ENCODE peak calls at places on chromosomes 2 and 18, in seven cellular contexts. P is cardiac muscle cell, C is psoas muscle, E is stomach, A is fibroblast of lung, W is heart left ventricle, S is neuronal stem cell. J is an unnamed sample. For H3K9me3 and H3K4me1, the result is how much of the 10 kb centered on the place peaks cover.

GRCh38 chr2:924202-924601 is 26.4 kb upstream of the SNTG2 start:
- DNase-seq in P (no peak), A (no peak), S (no peak), E (no peak), C (no peak), W (no peak), J (no peak)

GRCh38 chr2:85998071-85998991 is 107.4 kb downstream of the POLR1A start:
- DNase-seq in A (peak), C (peak), E (no peak), W (no peak), P (peak), S (no peak), J (no peak)

GRCh38 chr2:236823230-236823629 is 253.6 kb downstream of the ACKR3 start:
- DNase-seq in A (no peak), E (peak), C (no peak), P (no peak), W (no peak), S (no peak), J (no peak)

GRCh38 chr2:230665263-230665691 is 47.4 kb upstream of the CAB39 start:
- DNase-seq in C (no peak), P (no peak), W (no peak), E (no peak), S (no peak), A (no peak), J (no peak)

GRCh38 chr18:1663879-1664705 is 759.4 kb downstream of the ADCYAP1 start:
- DNase-seq in W (peak), P (peak), C (peak), E (peak), A (no peak), S (peak), J (peak)

GRCh38 chr2:214410918-214411554 is at the start of gene VWC2L:
- DNase-seq in P (peak), W (peak), E (peak), C (peak), A (peak), S (peak), J (no peak)

GRCh38 chr2:48723125-48723524 is 32.4 kb downstream of the LHCGR start:
- DNase-seq in E (no peak), P (no peak), C (no peak), A (peak), W (no peak), S (no peak), J (no peak)

GRCh38 chr2:99825630-99826029 is 316.8 kb downstream of the AFF3 start:
- DNase-seq in S (no peak), W (no peak), C (no peak), P (no peak), E (no peak), A (no peak), J (no peak)

GRCh38 chr2:100893753-100894530 is 74.0 kb downstream of the NPAS2 start:
- DNase-seq in P (no peak), E (no peak), A (no peak), W (no peak), C (no peak), S (no peak), J (no peak)

GRCh38 chr2:235746257-235746934 is 252.6 kb downstream of the AGAP1 start:
- DNase-seq in P (peak), C (peak), A (peak), S (peak), E (peak), W (no peak), J (peak)

GRCh38 chr2:236571161-236571560 is 1.5 kb downstream of the ACKR3 start:
- DNase-seq in A (no peak), S (no peak), E (no peak), C (no peak), P (no peak), W (no peak), J (peak)

GRCh38 chr2:157197848-157198247 is 59.7 kb upstream of the GALNT5 start:
- DNase-seq in P (no peak), E (no peak), W (no peak), A (no peak), S (no peak), C (no peak), J (no peak)

GRCh38 chr2:200750323-200750910 is 61.3 kb upstream of the BZW1 start:
- DNase-seq in S (no peak), A (no peak), W (no peak), E (no peak), P (no peak), C (no peak), J (no peak)

GRCh38 chr2:42256502-42256901 is 87.3 kb downstream of the EML4 start:
- DNase-seq in W (no peak), C (no peak), S (no peak), E (no peak), A (peak), P (peak), J (no peak)

GRCh38 chr2:240032406-240033329 is 2.4 kb upstream of the OR6B2 start:
- DNase-seq in C (no peak), A (no peak), P (no peak), E (no peak), S (no peak), W (no peak), J (no peak)

GRCh38 chr2:65939687-65940086 is 495.2 kb upstream of the MEIS1 start:
- DNase-seq in S (no peak), P (no peak), E (no peak), C (no peak), A (no peak), W (no peak), J (no peak)

GRCh38 chr2:224816816-224817215 is 100.7 kb upstream of the CCDC195 start:
- DNase-seq in C (no peak), W (no peak), S (no peak), P (no peak), A (peak), E (no peak), J (no peak)

GRCh38 chr2:109690822-109691541 is 76.8 kb downstream of the SOWAHC start:
- DNase-seq in S (no peak), W (no peak), A (peak), P (no peak), C (peak), E (peak), J (peak)

GRCh38 chr2:129490666-129491065 is 488.8 kb upstream of the RAB6C start:
- DNase-seq in S (no peak), E (no peak), A (no peak), W (no peak), P (no peak), C (no peak), J (no peak)

GRCh38 chr18:39555511-39555910 is 1989.9 kb upstream of the CELF4 start:
- DNase-seq in E (no peak), S (no peak), C (no peak), P (no peak), W (no peak), A (no peak), J (no peak)

GRCh38 chr2:133266926-133267590 is 301.2 kb downstream of the NCKAP5 start:
- DNase-seq in W (no peak), E (no peak), S (peak), A (no peak), P (peak), C (no peak), J (no peak)

GRCh38 chr2:96389728-96390127 is 54.2 kb downstream of the NCAPH start:
- DNase-seq in C (no peak), S (no peak), E (no peak), P (no peak), A (no peak), W (no peak), J (no peak)

GRCh38 chr2:48328972-48329723 is 200.8 kb upstream of the STON1 start:
- DNase-seq in C (no peak), P (no peak), S (peak), E (no peak), A (no peak), W (no peak), J (no peak)

GRCh38 chr2:229488232-229488631 is 217.1 kb upstream of the PID1 start:
- DNase-seq in S (no peak), W (no peak), P (no peak), C (no peak), E (no peak), A (no peak), J (no peak)

GRCh38 chr18:34085140-34085739 is 139.5 kb downstream of the NOL4 start:
- DNase-seq in E (no peak), C (no peak), P (no peak), W (no peak), S (no peak), A (no peak), J (no peak)

GRCh38 chr2:11128258-11128951 is 26.9 kb upstream of the SLC66A3 start:
- DNase-seq in E (no peak), P (no peak), A (peak), C (no peak), W (no peak), S (no peak), J (no peak)

GRCh38 chr2:147108553-147108952 is 736.3 kb upstream of the ACVR2A start:
- DNase-seq in C (no peak), A (peak), S (no peak), E (no peak), W (no peak), P (no peak), J (no peak)

GRCh38 chr2:96876811-96877437 is 7.0 kb upstream of the SEMA4C start:
- DNase-seq in E (no peak), S (no peak), A (no peak), W (no peak), C (no peak), P (no peak), J (no peak)

GRCh38 chr18:44896817-44897216 is 216.1 kb downstream of the SETBP1 start:
- DNase-seq in W (no peak), C (no peak), S (no peak), A (no peak), P (no peak), E (no peak), J (no peak)

GRCh38 chr2:99878951-99879350 is 263.4 kb downstream of the AFF3 start:
- DNase-seq in A (peak), S (no peak), W (no peak), P (no peak), E (no peak), C (no peak), J (no peak)

GRCh38 chr2:204108874-204109295 is 172.3 kb downstream of the ICOS start:
- DNase-seq in C (no peak), S (no peak), W (no peak), P (no peak), A (no peak), E (no peak), J (no peak)

GRCh38 chr18:41096504-41096903 is 858.5 kb upstream of the PIK3C3 start:
- DNase-seq in W (no peak), C (no peak), E (no peak), S (peak), P (peak), A (peak), J (no peak)

GRCh38 chr2:237686659-237687136 is 59.3 kb downstream of the LRRFIP1 start:
- DNase-seq in W (no peak), E (no peak), P (no peak), C (no peak), A (no peak), S (no peak), J (no peak)

GRCh38 chr2:229071292-229071976 is 199.7 kb downstream of the PID1 start:
- DNase-seq in W (no peak), P (no peak), E (no peak), S (no peak), A (no peak), C (no peak), J (no peak)

GRCh38 chr18:43774497-43774896 is 497.2 kb upstream of the SYT4 start:
- DNase-seq in C (no peak), E (no peak), P (no peak), A (no peak), S (peak), W (no peak), J (no peak)

GRCh38 chr18:49707594-49707993 is 105.7 kb downstream of the ACAA2 start:
- DNase-seq in E (no peak), S (no peak), P (no peak), W (no peak), C (no peak), A (no peak), J (no peak)
- H3K4me3 ChIP-seq in E (no peak), S (no peak), P (no peak), W (no peak), C (no peak), A (no peak), J (no peak)

GRCh38 chr18:71370095-71370494 is 1081.2 kb downstream of the SOCS6 start:
- DNase-seq in S (no peak), P (no peak), A (no peak), C (no peak), E (no peak), W (no peak), J (no peak)
- H3K9me3 ChIP-seq in S (under half), P (under half), A (under half), C (under half), E (under half), W (under half), J (under half)

GRCh38 chr2:67340118-67341011 is 56.8 kb upstream of the ETAA1 start:
- DNase-seq in W (no peak), S (no peak), A (no peak), C (no peak), P (peak), E (no peak), J (no peak)

GRCh38 chr2:67341012-67341318 is 56.2 kb upstream of the ETAA1 start:
- DNase-seq in A (no peak), C (no peak), S (no peak), W (no peak), E (no peak), P (no peak), J (no peak)

GRCh38 chr2:67339234-67339885 is 57.8 kb upstream of the ETAA1 start:
- DNase-seq in W (no peak), A (no peak), P (no peak), C (no peak), E (no peak), S (no peak), J (no peak)

GRCh38 chr2:67338601-67339233 is 58.4 kb upstream of the ETAA1 start:
- DNase-seq in W (no peak), A (no peak), C (no peak), E (no peak), S (no peak), P (no peak), J (no peak)

DNA sequence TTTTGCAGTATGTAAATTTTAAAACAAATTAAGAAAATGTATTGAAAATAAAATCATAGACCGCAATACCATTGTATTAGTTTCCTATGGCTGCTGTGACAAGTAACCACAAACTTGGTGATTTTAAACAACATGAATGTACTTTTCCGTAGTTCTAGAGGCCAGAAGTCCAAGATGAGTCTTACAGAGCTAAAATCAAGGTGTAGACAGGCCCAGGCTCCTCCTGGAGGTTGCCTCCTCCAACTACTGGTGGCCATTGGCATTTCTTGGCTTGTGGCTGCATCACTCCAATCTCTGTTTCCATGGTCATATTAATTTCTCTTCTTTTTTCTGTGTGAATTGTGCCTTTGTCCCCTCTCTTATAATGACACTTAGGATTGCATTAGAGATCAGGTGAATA is 59.2 kb upstream of the ETAA1 start:
- DNase-seq in A (no peak), S (no peak), W (no peak), C (no peak), P (no peak), E (no peak), J (no peak)
- H3K4me1 ChIP-seq in A (under half), S (under half), W (under half), C (under half), P (under half), E (under half), J (under half)

DNA sequence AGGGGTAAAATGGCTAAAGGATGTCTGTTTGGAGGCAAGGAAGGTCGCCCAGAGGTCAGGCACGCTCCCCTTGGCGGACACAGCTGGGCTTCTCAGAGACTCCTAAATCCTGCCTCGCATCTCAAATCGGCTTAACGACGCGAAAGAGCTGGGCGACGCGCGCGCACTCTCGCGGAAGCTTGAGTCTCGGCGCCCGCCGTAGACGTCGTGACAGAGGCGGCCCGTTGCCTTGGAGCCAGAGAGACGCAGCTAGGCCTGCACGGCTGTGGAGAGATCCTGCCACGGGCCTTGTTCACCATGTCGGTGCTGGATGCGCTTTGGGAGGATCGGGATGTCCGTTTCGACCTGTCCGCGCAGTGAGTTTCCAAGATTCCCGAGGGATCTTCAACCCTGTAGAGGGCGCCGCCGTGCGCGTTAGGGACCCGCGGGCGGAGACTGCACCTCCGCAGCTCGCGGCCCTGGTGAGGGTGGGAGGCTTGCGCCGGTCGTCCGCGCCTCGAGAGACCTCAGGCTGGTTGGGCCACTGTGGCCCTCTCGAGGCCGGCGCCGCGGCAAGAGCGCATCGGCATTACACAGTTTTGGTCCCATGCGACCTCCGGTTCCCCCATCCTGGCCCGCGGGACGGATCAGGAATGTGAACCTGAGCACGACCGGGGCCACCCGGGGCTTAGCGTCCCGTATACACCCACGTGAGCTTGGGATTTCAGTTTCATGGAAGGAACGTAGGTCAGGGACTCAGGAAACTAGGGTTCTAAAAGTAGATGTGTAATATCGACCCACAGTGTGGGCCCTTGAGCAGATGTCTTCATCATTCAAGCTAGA is at the start of gene BBS5:
- DNase-seq in S (peak), C (peak), A (peak), W (peak), P (peak), E (peak), J (peak)
- H3K4me3 ChIP-seq in S (peak), C (peak), A (peak), W (peak), P (peak), E (peak), J (peak)

GRCh38 chr2:234596696-234597575 is 100.1 kb upstream of the ARL4C start:
- DNase-seq in S (no peak), E (no peak), P (no peak), C (no peak), A (no peak), W (no peak), J (no peak)
- H3K9me3 ChIP-seq in S (under half), E (under half), P (under half), C (under half), A (under half), W (under half), J (under half)

GRCh38 chr2:196290149-196290548 is 118.8 kb upstream of the STK17B start:
- DNase-seq in C (no peak), A (no peak), E (no peak), P (no peak), S (no peak), W (no peak), J (no peak)

GRCh38 chr2:196290569-196290968 is 119.2 kb upstream of the STK17B start:
- DNase-seq in C (no peak), E (no peak), A (no peak), W (no peak), P (peak), S (no peak), J (no peak)

GRCh38 chr2:196287541-196287940 is 116.2 kb upstream of the STK17B start:
- DNase-seq in A (no peak), W (no peak), P (no peak), E (no peak), C (no peak), S (no peak), J (no peak)

GRCh38 chr2:196287977-196288538 is 116.7 kb upstream of the STK17B start:
- DNase-seq in E (no peak), C (no peak), P (no peak), W (no peak), A (no peak), S (no peak), J (no peak)

DNA sequence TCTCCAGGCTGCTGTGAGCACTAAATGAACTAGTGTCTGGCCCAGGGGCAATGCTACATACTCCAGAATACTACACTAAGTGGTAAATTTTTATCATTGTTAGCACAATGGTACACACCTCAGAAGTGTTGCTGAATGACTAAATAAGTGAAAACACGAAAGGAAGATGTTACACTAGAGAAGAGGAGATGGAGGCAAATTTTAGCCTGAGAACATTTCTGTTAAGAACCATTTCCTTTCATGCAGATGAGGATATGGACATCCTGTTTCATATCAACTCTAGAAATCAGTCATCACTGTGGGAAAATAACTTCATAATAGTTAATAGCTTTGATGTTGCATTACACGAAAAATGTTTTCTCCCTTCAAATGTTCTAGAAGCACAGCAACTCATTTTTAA is 117.6 kb upstream of the STK17B start:
- DNase-seq in S (no peak), E (no peak), P (no peak), W (no peak), C (no peak), A (no peak), J (no peak)
- H3K4me1 ChIP-seq in S (under half), E (under half), P (under half), W (half or more), C (under half), A (under half), J (under half)

GRCh38 chr2:26136431-26136830 is 36.5 kb upstream of the GAREM2 start:
- DNase-seq in S (no peak), W (no peak), E (no peak), C (no peak), A (no peak), P (no peak), J (no peak)
- H3K4me3 ChIP-seq in S (no peak), W (no peak), E (no peak), C (no peak), A (no peak), P (no peak), J (no peak)

DNA sequence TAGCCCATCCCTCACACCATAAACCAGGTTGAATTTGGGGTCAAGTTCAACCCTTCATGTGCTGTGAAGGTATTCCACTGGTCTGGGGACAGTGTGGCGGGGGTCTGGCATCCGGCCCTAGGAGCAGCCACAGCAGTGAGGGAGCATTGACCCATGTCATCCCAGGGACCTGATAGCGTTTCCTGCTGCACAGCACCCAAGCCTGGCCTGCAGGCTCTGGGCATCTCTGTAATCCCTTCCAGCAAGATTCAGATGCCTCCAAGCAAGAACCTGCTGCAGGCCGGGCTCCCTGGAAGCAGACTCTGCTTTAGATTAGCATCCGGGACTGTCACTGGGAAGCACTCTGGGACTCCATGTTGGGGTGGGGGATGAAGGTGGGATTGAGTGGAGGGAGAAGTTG is 90.4 kb downstream of the TFCP2L1 start:
- DNase-seq in P (no peak), A (no peak), E (no peak), C (no peak), S (no peak), W (no peak), J (no peak)
- H3K9me3 ChIP-seq in P (under half), A (under half), E (under half), C (under half), S (under half), W (under half), J (under half)